ENCODE peak calls at places on chromosomes 1 and 21, in five cellular contexts. One of them, this sample, is unnamed.

GRCh38 chr1:226549937-226550670 is 1.5 kb downstream of the STUM start:
- DNase-seq in cardiac muscle cell: no peak
- DNase-seq in stimulated activated CD4-positive, alpha-beta T cell treated with anti-CD3 and anti-CD28 coated beads, Interleukin-1b, Interleukin-23, amount 100 ng/mL, for 24 hours: no peak
- DNase-seq in activated T-cell treated with anti-CD3 and anti-CD28 coated beads for 1 hour: no peak
- DNase-seq in pancreas: peak
- DNase-seq in this sample: no peak

GRCh38 chr1:31802190-31803150 is 13.4 kb downstream of the SPOCD1 start:
- DNase-seq in cardiac muscle cell: no peak
- DNase-seq in stimulated activated CD4-positive, alpha-beta T cell treated with anti-CD3 and anti-CD28 coated beads, Interleukin-1b, Interleukin-23, amount 100 ng/mL, for 24 hours: no peak
- DNase-seq in activated T-cell treated with anti-CD3 and anti-CD28 coated beads for 1 hour: no peak
- DNase-seq in pancreas: no peak
- DNase-seq in this sample: no peak

GRCh38 chr1:230291731-230292620 is 134.2 kb downstream of the PGBD5 start:
- DNase-seq in cardiac muscle cell: no peak
- DNase-seq in stimulated activated CD4-positive, alpha-beta T cell treated with anti-CD3 and anti-CD28 coated beads, Interleukin-1b, Interleukin-23, amount 100 ng/mL, for 24 hours: no peak
- DNase-seq in activated T-cell treated with anti-CD3 and anti-CD28 coated beads for 1 hour: no peak
- DNase-seq in pancreas: no peak
- DNase-seq in this sample: no peak

GRCh38 chr1:203551550-203551949 is 57.6 kb downstream of the OPTC start:
- DNase-seq in cardiac muscle cell: peak
- DNase-seq in stimulated activated CD4-positive, alpha-beta T cell treated with anti-CD3 and anti-CD28 coated beads, Interleukin-1b, Interleukin-23, amount 100 ng/mL, for 24 hours: no peak
- DNase-seq in activated T-cell treated with anti-CD3 and anti-CD28 coated beads for 1 hour: no peak
- DNase-seq in pancreas: no peak
- DNase-seq in this sample: no peak

GRCh38 chr1:215645182-215645581 is 78.1 kb downstream of the KCTD3 start:
- DNase-seq in cardiac muscle cell: no peak
- DNase-seq in stimulated activated CD4-positive, alpha-beta T cell treated with anti-CD3 and anti-CD28 coated beads, Interleukin-1b, Interleukin-23, amount 100 ng/mL, for 24 hours: no peak
- DNase-seq in activated T-cell treated with anti-CD3 and anti-CD28 coated beads for 1 hour: no peak
- DNase-seq in pancreas: no peak
- DNase-seq in this sample: no peak

GRCh38 chr21:38894899-38895298 is 89.2 kb downstream of the ETS2 start:
- DNase-seq in cardiac muscle cell: no peak
- DNase-seq in stimulated activated CD4-positive, alpha-beta T cell treated with anti-CD3 and anti-CD28 coated beads, Interleukin-1b, Interleukin-23, amount 100 ng/mL, for 24 hours: no peak
- DNase-seq in activated T-cell treated with anti-CD3 and anti-CD28 coated beads for 1 hour: no peak
- DNase-seq in pancreas: no peak
- DNase-seq in this sample: no peak

GRCh38 chr1:210250665-210250997 is 18.0 kb downstream of the SERTAD4 start:
- DNase-seq in cardiac muscle cell: peak
- DNase-seq in stimulated activated CD4-positive, alpha-beta T cell treated with anti-CD3 and anti-CD28 coated beads, Interleukin-1b, Interleukin-23, amount 100 ng/mL, for 24 hours: no peak
- DNase-seq in activated T-cell treated with anti-CD3 and anti-CD28 coated beads for 1 hour: no peak
- DNase-seq in pancreas: no peak
- DNase-seq in this sample: no peak

GRCh38 chr1:24873148-24873547 is 56.9 kb downstream of the RUNX3 start:
- DNase-seq in cardiac muscle cell: no peak
- DNase-seq in stimulated activated CD4-positive, alpha-beta T cell treated with anti-CD3 and anti-CD28 coated beads, Interleukin-1b, Interleukin-23, amount 100 ng/mL, for 24 hours: no peak
- DNase-seq in activated T-cell treated with anti-CD3 and anti-CD28 coated beads for 1 hour: no peak
- DNase-seq in pancreas: no peak
- DNase-seq in this sample: no peak

GRCh38 chr1:119475866-119476439 is 31.1 kb upstream of the HSD3B1 start:
- DNase-seq in cardiac muscle cell: peak
- DNase-seq in stimulated activated CD4-positive, alpha-beta T cell treated with anti-CD3 and anti-CD28 coated beads, Interleukin-1b, Interleukin-23, amount 100 ng/mL, for 24 hours: no peak
- DNase-seq in activated T-cell treated with anti-CD3 and anti-CD28 coated beads for 1 hour: no peak
- DNase-seq in pancreas: peak
- DNase-seq in this sample: no peak

GRCh38 chr1:116825735-116826438 is 71.7 kb downstream of the CD2 start:
- DNase-seq in cardiac muscle cell: peak
- DNase-seq in stimulated activated CD4-positive, alpha-beta T cell treated with anti-CD3 and anti-CD28 coated beads, Interleukin-1b, Interleukin-23, amount 100 ng/mL, for 24 hours: no peak
- DNase-seq in activated T-cell treated with anti-CD3 and anti-CD28 coated beads for 1 hour: no peak
- DNase-seq in pancreas: no peak
- DNase-seq in this sample: no peak

GRCh38 chr1:44827197-44828002 is 15.7 kb downstream of the PTCH2 start:
- DNase-seq in cardiac muscle cell: no peak
- DNase-seq in stimulated activated CD4-positive, alpha-beta T cell treated with anti-CD3 and anti-CD28 coated beads, Interleukin-1b, Interleukin-23, amount 100 ng/mL, for 24 hours: no peak
- DNase-seq in activated T-cell treated with anti-CD3 and anti-CD28 coated beads for 1 hour: no peak
- DNase-seq in pancreas: no peak
- DNase-seq in this sample: no peak

GRCh38 chr1:87939486-87939885 is 610.8 kb downstream of the LMO4 start:
- DNase-seq in cardiac muscle cell: no peak
- DNase-seq in stimulated activated CD4-positive, alpha-beta T cell treated with anti-CD3 and anti-CD28 coated beads, Interleukin-1b, Interleukin-23, amount 100 ng/mL, for 24 hours: no peak
- DNase-seq in activated T-cell treated with anti-CD3 and anti-CD28 coated beads for 1 hour: no peak
- DNase-seq in pancreas: no peak
- DNase-seq in this sample: no peak

GRCh38 chr21:37028579-37028978 is 22.1 kb downstream of the RIPPLY3 start:
- DNase-seq in cardiac muscle cell: no peak
- DNase-seq in stimulated activated CD4-positive, alpha-beta T cell treated with anti-CD3 and anti-CD28 coated beads, Interleukin-1b, Interleukin-23, amount 100 ng/mL, for 24 hours: no peak
- DNase-seq in activated T-cell treated with anti-CD3 and anti-CD28 coated beads for 1 hour: no peak
- DNase-seq in pancreas: no peak
- DNase-seq in this sample: no peak

GRCh38 chr1:173213665-173214064 is 6.5 kb upstream of the TNFSF4 start:
- DNase-seq in cardiac muscle cell: no peak
- DNase-seq in stimulated activated CD4-positive, alpha-beta T cell treated with anti-CD3 and anti-CD28 coated beads, Interleukin-1b, Interleukin-23, amount 100 ng/mL, for 24 hours: no peak
- DNase-seq in activated T-cell treated with anti-CD3 and anti-CD28 coated beads for 1 hour: no peak
- DNase-seq in pancreas: no peak
- DNase-seq in this sample: no peak

GRCh38 chr1:204089044-204089751 is 16.3 kb downstream of the SOX13 start:
- DNase-seq in cardiac muscle cell: no peak
- DNase-seq in stimulated activated CD4-positive, alpha-beta T cell treated with anti-CD3 and anti-CD28 coated beads, Interleukin-1b, Interleukin-23, amount 100 ng/mL, for 24 hours: no peak
- DNase-seq in activated T-cell treated with anti-CD3 and anti-CD28 coated beads for 1 hour: no peak
- DNase-seq in pancreas: no peak
- DNase-seq in this sample: no peak

GRCh38 chr1:194658090-194658439 is 1471.7 kb upstream of the B3GALT2 start:
- DNase-seq in cardiac muscle cell: no peak
- DNase-seq in stimulated activated CD4-positive, alpha-beta T cell treated with anti-CD3 and anti-CD28 coated beads, Interleukin-1b, Interleukin-23, amount 100 ng/mL, for 24 hours: no peak
- DNase-seq in activated T-cell treated with anti-CD3 and anti-CD28 coated beads for 1 hour: no peak
- DNase-seq in pancreas: no peak
- DNase-seq in this sample: no peak

GRCh38 chr1:68449901-68450300 is at the start of gene RPE65:
- DNase-seq in cardiac muscle cell: peak
- DNase-seq in stimulated activated CD4-positive, alpha-beta T cell treated with anti-CD3 and anti-CD28 coated beads, Interleukin-1b, Interleukin-23, amount 100 ng/mL, for 24 hours: no peak
- DNase-seq in activated T-cell treated with anti-CD3 and anti-CD28 coated beads for 1 hour: no peak
- DNase-seq in pancreas: no peak
- DNase-seq in this sample: no peak

GRCh38 chr1:181010789-181011188 is 11.9 kb downstream of the STX6 start:
- DNase-seq in cardiac muscle cell: no peak
- DNase-seq in stimulated activated CD4-positive, alpha-beta T cell treated with anti-CD3 and anti-CD28 coated beads, Interleukin-1b, Interleukin-23, amount 100 ng/mL, for 24 hours: no peak
- DNase-seq in activated T-cell treated with anti-CD3 and anti-CD28 coated beads for 1 hour: no peak
- DNase-seq in pancreas: no peak
- DNase-seq in this sample: no peak

GRCh38 chr1:67308136-67308535 is 463 bp downstream of the IL12RB2 start:
- DNase-seq in cardiac muscle cell: no peak
- DNase-seq in stimulated activated CD4-positive, alpha-beta T cell treated with anti-CD3 and anti-CD28 coated beads, Interleukin-1b, Interleukin-23, amount 100 ng/mL, for 24 hours: peak
- DNase-seq in activated T-cell treated with anti-CD3 and anti-CD28 coated beads for 1 hour: no peak
- DNase-seq in pancreas: no peak
- DNase-seq in this sample: no peak

GRCh38 chr21:33751533-33751932 is 109.2 kb downstream of the ITSN1 start:
- DNase-seq in cardiac muscle cell: no peak
- DNase-seq in stimulated activated CD4-positive, alpha-beta T cell treated with anti-CD3 and anti-CD28 coated beads, Interleukin-1b, Interleukin-23, amount 100 ng/mL, for 24 hours: no peak
- DNase-seq in activated T-cell treated with anti-CD3 and anti-CD28 coated beads for 1 hour: no peak
- DNase-seq in pancreas: no peak
- DNase-seq in this sample: no peak

GRCh38 chr1:93769767-93770166 is 88.1 kb upstream of the BCAR3 start:
- DNase-seq in cardiac muscle cell: no peak
- DNase-seq in stimulated activated CD4-positive, alpha-beta T cell treated with anti-CD3 and anti-CD28 coated beads, Interleukin-1b, Interleukin-23, amount 100 ng/mL, for 24 hours: no peak
- DNase-seq in activated T-cell treated with anti-CD3 and anti-CD28 coated beads for 1 hour: no peak
- DNase-seq in pancreas: no peak
- DNase-seq in this sample: no peak

GRCh38 chr1:204104331-204105222 is 31.7 kb downstream of the SOX13 start:
- DNase-seq in cardiac muscle cell: no peak
- DNase-seq in stimulated activated CD4-positive, alpha-beta T cell treated with anti-CD3 and anti-CD28 coated beads, Interleukin-1b, Interleukin-23, amount 100 ng/mL, for 24 hours: no peak
- DNase-seq in activated T-cell treated with anti-CD3 and anti-CD28 coated beads for 1 hour: no peak
- DNase-seq in pancreas: no peak
- DNase-seq in this sample: no peak